ENCODE peak calls at places on chromosomes 13 and 19, in nine cellular contexts. J is ovary, K is breast epithelium, S is nephron progenitor cell, W is AG04450, A is HCT116, C is AG09309, Y is Caco-2, I is AG10803. M is an unnamed sample.
A peak's percentile ranks its signal among the peaks of the same experiment; 100 is the strongest.

GRCh38 chr19:408441-409005 is 424 bp downstream of the C2CD4C start:
- DNase-seq in J (no peak), W (no peak), Y (no peak), A (no peak), I (no peak), S (peak; percentile 48), K (no peak), C (no peak), M (no peak)

GRCh38 chr13:39259371-39259770 is 221.1 kb downstream of the NHLRC3 start:
- DNase-seq in J (no peak), W (no peak), A (no peak), I (no peak), S (no peak), Y (no peak), C (no peak), K (no peak), M (no peak)

GRCh38 chr13:106001443-106001842 is 534.0 kb downstream of the EFNB2 start:
- DNase-seq in S (no peak), J (no peak), Y (no peak), I (no peak), W (no peak), K (no peak), A (no peak), C (no peak), M (no peak)

GRCh38 chr13:29847501-29847983 is 2.9 kb downstream of the UBL3 start:
- DNase-seq in J (no peak), W (no peak), S (peak; percentile 14), I (peak; percentile 56), Y (peak; percentile 31), K (no peak), A (no peak), C (no peak), M (no peak)

GRCh38 chr19:2883686-2884439 is 16.7 kb downstream of the ZNF556 start:
- DNase-seq in C (no peak), Y (no peak), S (no peak), A (no peak), W (no peak), I (peak; percentile 67), K (no peak), J (no peak), M (no peak)

GRCh38 chr13:102399791-102400618 is 1.8 kb downstream of the FGF14 start:
- DNase-seq in A (no peak), Y (no peak), C (no peak), S (peak; percentile 62), J (no peak), W (no peak), K (no peak), I (peak; percentile 3), M (peak; percentile 4)

GRCh38 chr19:57280165-57280912 is at the start of gene ZNF460:
- DNase-seq in S (peak; percentile 97), A (peak; percentile 95), J (peak; percentile 98), I (peak; percentile 98), K (peak; percentile 96), C (peak; percentile 89), W (peak; percentile 94), Y (peak; percentile 97), M (peak; percentile 98)

GRCh38 chr19:3823345-3823704 is 37.1 kb upstream of the MATK start:
- DNase-seq in I (no peak), S (no peak), C (no peak), J (no peak), W (no peak), K (no peak), A (no peak), Y (no peak), M (no peak)

GRCh38 chr13:110555601-110556223 is 5.8 kb downstream of the RAB20 start:
- DNase-seq in Y (no peak), S (no peak), J (no peak), C (no peak), I (no peak), W (no peak), A (no peak), K (peak; percentile 54), M (no peak)

GRCh38 chr13:71079638-71080037 is 787.4 kb downstream of the DACH1 start:
- DNase-seq in I (no peak), Y (no peak), C (no peak), S (peak; percentile 20), A (no peak), W (no peak), J (no peak), K (no peak), M (no peak)

GRCh38 chr19:37941820-37942515 is 35.0 kb downstream of the SIPA1L3 start:
- DNase-seq in A (no peak), J (no peak), Y (peak; percentile 91), W (no peak), C (no peak), K (no peak), S (no peak), I (peak; percentile 19), M (no peak)

GRCh38 chr13:89695343-89696257 is 1651.9 kb upstream of the MIR17HG start:
- DNase-seq in J (no peak), W (peak; percentile 6), A (peak; percentile 22), I (peak; percentile 8), Y (peak; percentile 71), C (no peak), S (peak; percentile 68), K (no peak), M (peak; percentile 30)

GRCh38 chr13:23414682-23415081 is 18.8 kb downstream of the SACS start:
- DNase-seq in K (no peak), J (no peak), C (no peak), Y (no peak), S (no peak), W (no peak), I (no peak), A (no peak), M (no peak)

GRCh38 chr13:46751811-46752635 is 44.9 kb downstream of the ESD start:
- DNase-seq in C (peak; percentile 11), S (no peak), I (peak; percentile 60), K (no peak), A (no peak), J (no peak), W (no peak), Y (no peak), M (no peak)

GRCh38 chr19:50728084-50728737 is 5.0 kb downstream of the CLEC11A start:
- DNase-seq in S (peak; percentile 97), I (peak; percentile 62), K (peak; percentile 55), A (no peak), J (peak; percentile 87), W (no peak), C (no peak), Y (peak; percentile 53), M (no peak)

GRCh38 chr13:65275838-65276630 is 1954.1 kb downstream of the PCDH9 start:
- DNase-seq in C (no peak), W (no peak), J (no peak), S (no peak), Y (no peak), I (no peak), K (no peak), A (no peak), M (no peak)
- TF ChIP-seq CTCF in C (no peak), W (no peak), J (no peak), S (no peak), Y (no peak), I (no peak), K (no peak), A (no peak), M (no peak)

GRCh38 chr13:75255159-75255558 is 226.8 kb downstream of the TBC1D4 start:
- DNase-seq in J (no peak), C (no peak), A (no peak), I (no peak), K (no peak), W (no peak), Y (no peak), S (no peak), M (no peak)

GRCh38 chr13:75263741-75264407 is 218.1 kb downstream of the TBC1D4 start:
- DNase-seq in I (peak; percentile 61), S (no peak), C (peak; percentile 14), J (no peak), K (no peak), A (no peak), W (no peak), Y (no peak), M (no peak)

GRCh38 chr13:75255653-75256052 is 226.3 kb downstream of the TBC1D4 start:
- DNase-seq in A (no peak), S (no peak), J (no peak), K (no peak), W (no peak), C (no peak), Y (no peak), I (no peak), M (no peak)

GRCh38 chr13:75256922-75257321 is 225.0 kb downstream of the TBC1D4 start:
- DNase-seq in A (no peak), C (no peak), J (no peak), W (no peak), Y (no peak), S (no peak), K (no peak), I (no peak), M (peak; percentile 28)

GRCh38 chr13:75258159-75258782 is 223.7 kb downstream of the TBC1D4 start:
- DNase-seq in I (peak; percentile 49), Y (peak; percentile 43), A (peak; percentile 23), K (no peak), C (no peak), W (no peak), S (no peak), J (no peak), M (no peak)
- TF ChIP-seq CTCF in I (peak; percentile 87), Y (peak; percentile 73), A (peak; percentile 66), K (no peak), C (peak; percentile 56), W (peak; percentile 74), S (peak; percentile 74), J (no peak), M (no peak)

GRCh38 chr19:31418055-31418454 is 68.8 kb upstream of the TSHZ3 start:
- DNase-seq in W (no peak), Y (no peak), J (no peak), C (no peak), S (no peak), I (no peak), A (no peak), K (no peak), M (no peak)
- TF ChIP-seq CTCF in W (no peak), Y (no peak), J (no peak), C (no peak), S (no peak), I (no peak), A (no peak), K (no peak), M (no peak)

GRCh38 chr13:72562686-72563085 is 164.7 kb downstream of the MZT1 start:
- DNase-seq in A (no peak), I (no peak), J (no peak), S (no peak), C (no peak), W (no peak), Y (no peak), K (no peak), M (no peak)

GRCh38 chr13:72567566-72567965 is 159.9 kb downstream of the MZT1 start:
- DNase-seq in J (no peak), S (no peak), C (no peak), W (no peak), Y (no peak), I (no peak), A (no peak), K (no peak), M (no peak)

GRCh38 chr13:72561791-72562190 is 165.6 kb downstream of the MZT1 start:
- DNase-seq in J (no peak), S (no peak), I (no peak), A (no peak), K (no peak), W (no peak), C (no peak), Y (no peak), M (no peak)

GRCh38 chr13:72570019-72570418 is 157.4 kb downstream of the MZT1 start:
- DNase-seq in I (no peak), A (no peak), S (no peak), W (no peak), Y (no peak), K (no peak), J (no peak), C (no peak), M (no peak)

GRCh38 chr13:72565893-72566292 is 161.5 kb downstream of the MZT1 start:
- DNase-seq in K (no peak), Y (peak; percentile 29), C (no peak), J (no peak), W (no peak), S (peak; percentile 5), I (peak; percentile 12), A (peak; percentile 10), M (no peak)
- TF ChIP-seq CTCF in K (no peak), Y (peak; percentile 66), C (no peak), J (no peak), W (peak; percentile 72), S (peak; percentile 80), I (peak; percentile 58), A (peak; percentile 65), M (no peak)

M was measured in Calu3.